ENCODE peak calls at places on chromosomes 1 and 21, in ten cellular contexts. C is ELF-1; H is GOT3; G is progenitor cell of endocrine pancreas; M is HFF-Myc; T is Caki2; K is stimulated activated CD8-positive, alpha-beta memory T cell treated with anti-CD3 and anti-CD28 coated beads, Interleukin-15, amount 100 ng/mL, for 4 hours; W is D341Med; S is foreskin melanocyte; J is left colon. B is an unnamed sample.

GRCh38 chr1:200437088-200437487 is 27.3 kb upstream of the ZNF281 start:
- DNase-seq in C (no peak), H (no peak), G (no peak), M (no peak), T (no peak), K (no peak), W (no peak), S (no peak), J (no peak), B (no peak)

GRCh38 chr1:97610748-97611147 is 310.1 kb downstream of the DPYD start:
- DNase-seq in C (no peak), H (no peak), G (no peak), M (no peak), T (no peak), K (no peak), W (no peak), S (no peak), J (no peak), B (no peak)

GRCh38 chr1:40056519-40057309 is 16.2 kb downstream of the CAP1 start:
- DNase-seq in C (no peak), H (no peak), G (no peak), M (no peak), T (no peak), K (no peak), W (no peak), S (no peak), J (no peak), B (no peak)

GRCh38 chr1:9449106-9449627 is 90.1 kb upstream of the SLC25A33 start:
- DNase-seq in C (peak; percentile 72), H (no peak), G (no peak), M (no peak), T (no peak), K (no peak), W (no peak), S (peak; percentile 66), J (no peak), B (peak; percentile 14)

GRCh38 chr1:110328274-110328673 is 10.9 kb upstream of the RBM15 start:
- DNase-seq in C (no peak), H (no peak), G (no peak), M (no peak), T (peak; percentile 52), K (no peak), W (no peak), S (no peak), J (no peak), B (no peak)

GRCh38 chr1:58784758-58785423 is 1.0 kb upstream of the JUN start:
- DNase-seq in C (peak; percentile 81), H (peak; percentile 74), G (peak; percentile 57), M (no peak), T (no peak), K (peak; percentile 74), W (peak; percentile 66), S (peak; percentile 82), J (peak; percentile 92), B (peak; percentile 80)

GRCh38 chr21:35428489-35428888 is 379.4 kb upstream of the RUNX1 start:
- DNase-seq in C (peak; percentile 28), H (no peak), G (no peak), M (no peak), T (no peak), K (no peak), W (no peak), S (no peak), J (no peak), B (no peak)

GRCh38 chr1:97170296-97170695 is 448.7 kb downstream of the PTBP2 start:
- DNase-seq in C (no peak), H (no peak), G (no peak), M (no peak), T (no peak), K (no peak), W (no peak), S (no peak), J (no peak), B (no peak)

B was measured in T1000.